ENCODE peak calls at places on chromosomes 16 and 17, in seven cellular contexts. M is tibial artery; T is HS-27A; U is posterior vena cava; B is activated CD4-positive, alpha-beta T cell treated with anti-CD3 and anti-CD28 coated beads for 24 hours; Q is hepatic stellate cell; H is endothelial cell. C is an unnamed sample.
A peak's percentile ranks its signal among the peaks of the same experiment; 100 is the strongest.

GRCh38 chr16:678209-678857 is 1.9 kb upstream of the STUB1 start:
- DNase-seq in B (no peak), H (no peak), T (no peak), Q (no peak), U (no peak), M (no peak), C (no peak)

GRCh38 chr16:81830845-81831600 is 51.9 kb downstream of the PLCG2 start:
- DNase-seq in U (no peak), T (no peak), H (no peak), M (no peak), B (no peak), Q (no peak), C (no peak)

GRCh38 chr16:27245276-27246231 is 23.0 kb downstream of the NSMCE1 start:
- DNase-seq in T (no peak), H (no peak), U (peak; percentile 91), Q (peak; percentile 65), B (no peak), M (peak; percentile 71), C (no peak)

GRCh38 chr16:4425378-4426020 is at the start of gene DNAJA3:
- DNase-seq in T (peak; percentile 90), H (peak; percentile 94), U (peak; percentile 97), M (peak; percentile 91), Q (peak; percentile 99), B (peak; percentile 82), C (peak; percentile 98)

GRCh38 chr16:727291-727977 is 528 bp downstream of the HAGHL start:
- DNase-seq in B (no peak), M (no peak), T (no peak), H (no peak), Q (no peak), U (no peak), C (peak; percentile 87)

GRCh38 chr16:51133130-51133529 is 17.9 kb downstream of the SALL1 start:
- DNase-seq in B (no peak), Q (no peak), H (peak; percentile 27), U (no peak), M (no peak), T (no peak), C (no peak)

GRCh38 chr16:17836868-17837602 is 366.3 kb upstream of the XYLT1 start:
- DNase-seq in T (no peak), U (no peak), M (no peak), H (no peak), Q (no peak), B (no peak), C (no peak)

GRCh38 chr16:89598199-89598598 is 15.2 kb upstream of the DPEP1 start:
- DNase-seq in T (no peak), B (no peak), U (no peak), M (no peak), H (no peak), Q (peak; percentile 81), C (no peak)

GRCh38 chr16:48818257-48818656 is 208.3 kb upstream of the N4BP1 start:
- DNase-seq in T (no peak), U (no peak), H (no peak), M (no peak), B (no peak), Q (no peak), C (no peak)

GRCh38 chr16:73199214-73199613 is 151.3 kb upstream of the ZFHX3 start:
- DNase-seq in T (no peak), Q (no peak), H (no peak), M (no peak), B (no peak), U (no peak), C (no peak)

GRCh38 chr16:85312642-85313540 is 200.6 kb upstream of the CIBAR2 start:
- DNase-seq in H (no peak), Q (no peak), M (no peak), U (no peak), T (no peak), B (no peak), C (no peak)

GRCh38 chr17:17403899-17404576 is 72.8 kb upstream of the MED9 start:
- DNase-seq in Q (no peak), B (peak; percentile 18), U (no peak), T (no peak), M (no peak), H (no peak), C (peak; percentile 93)

GRCh38 chr17:10646393-10646990 is 10.6 kb downstream of the MYH3 start:
- DNase-seq in B (peak; percentile 73), Q (peak; percentile 59), U (peak; percentile 87), M (peak; percentile 69), T (no peak), H (peak; percentile 84), C (peak; percentile 84)

GRCh38 chr16:88558457-88559442 is 11.5 kb upstream of the ZC3H18 start:
- DNase-seq in B (no peak), T (no peak), Q (peak; percentile 77), U (peak; percentile 89), H (peak; percentile 38), M (peak; percentile 45), C (peak; percentile 84)

GRCh38 chr16:17518441-17518840 is 47.7 kb upstream of the XYLT1 start:
- DNase-seq in M (no peak), T (no peak), U (no peak), Q (peak; percentile 70), H (no peak), B (no peak), C (no peak)

GRCh38 chr16:30700491-30700890 is 1.5 kb downstream of the SRCAP start:
- DNase-seq in H (no peak), U (no peak), T (no peak), Q (no peak), B (no peak), M (no peak), C (peak; percentile 76)

GRCh38 chr16:75074920-75075687 is 41.5 kb downstream of the LDHD start:
- DNase-seq in B (peak; percentile 44), Q (no peak), M (no peak), U (peak; percentile 84), T (no peak), H (no peak), C (peak; percentile 93)

GRCh38 chr17:39996789-39997188 is 16.2 kb downstream of the PSMD3 start:
- DNase-seq in Q (no peak), B (no peak), U (peak; percentile 90), H (no peak), M (peak; percentile 54), T (no peak), C (peak; percentile 71)

GRCh38 chr16:17590711-17591654 is 120.2 kb upstream of the XYLT1 start:
- DNase-seq in B (peak; percentile 8), M (no peak), T (no peak), U (no peak), Q (no peak), H (no peak), C (no peak)

GRCh38 chr16:68563631-68564366 is 24.7 kb downstream of the ZFP90 start:
- DNase-seq in U (no peak), B (no peak), T (no peak), Q (no peak), M (no peak), H (no peak), C (no peak)

GRCh38 chr16:55000595-55000994 is 69.9 kb downstream of the IRX5 start:
- DNase-seq in T (no peak), Q (no peak), U (no peak), M (no peak), H (no peak), B (no peak), C (no peak)

C was measured in spleen.